ENCODE peak calls at places on chromosomes 6 and 20, in nine cellular contexts. M, A, N, L, Y, W, G, Z and I are unnamed samples.

GRCh38 chr6:25369450-25370086 is 90.4 kb downstream of the CARMIL1 start:
- DNase-seq in N (peak), A (peak), Y (no peak), L (no peak), M (peak), G (peak), W (no peak), Z (peak), I (peak)

GRCh38 chr6:87664943-87665342 is 37.1 kb downstream of the AKIRIN2 start:
- DNase-seq in Y (no peak), A (no peak), W (no peak), N (no peak), Z (no peak), G (no peak), M (no peak), L (no peak), I (no peak)

GRCh38 chr20:4483481-4483880 is 238.2 kb upstream of the PRND start:
- DNase-seq in N (no peak), A (no peak), M (no peak), G (peak), W (peak), L (peak), Y (no peak), Z (peak), I (no peak)

GRCh38 chr6:154766288-154766687 is 33.1 kb downstream of the SCAF8 start:
- DNase-seq in L (no peak), W (no peak), N (no peak), A (no peak), Z (peak), G (no peak), M (no peak), Y (no peak), I (no peak)

GRCh38 chr6:4371207-4371921 is 236.0 kb upstream of the ECI2 start:
- DNase-seq in M (no peak), W (peak), A (no peak), Y (no peak), L (peak), N (no peak), G (peak), Z (peak), I (no peak)

GRCh38 chr6:118693562-118693961 is 42.2 kb upstream of the CEP85L start:
- DNase-seq in Y (no peak), G (no peak), W (no peak), N (no peak), Z (no peak), L (no peak), A (no peak), M (no peak), I (no peak)

GRCh38 chr20:62134735-62135231 is 8.4 kb downstream of the PSMA7 start:
- DNase-seq in M (no peak), A (no peak), W (peak), N (no peak), G (peak), L (peak), Y (no peak), Z (peak), I (peak)

GRCh38 chr6:113695506-113695905 is 161.6 kb upstream of the MARCKS start:
- DNase-seq in L (peak), Z (peak), A (no peak), N (no peak), Y (no peak), M (no peak), W (no peak), G (peak), I (no peak)

GRCh38 chr6:93679836-93680235 is 260.5 kb upstream of the EPHA7 start:
- DNase-seq in W (no peak), L (no peak), N (no peak), G (peak), M (no peak), A (no peak), Y (no peak), Z (no peak), I (no peak)

GRCh38 chr6:151762817-151763216 is 44.7 kb upstream of the ESR1 start:
- DNase-seq in M (no peak), L (no peak), W (no peak), Y (no peak), N (no peak), G (no peak), Z (no peak), A (no peak), I (no peak)

GRCh38 chr6:42075159-42075838 is 25.0 kb downstream of the TAF8 start:
- DNase-seq in N (no peak), M (peak), G (peak), Y (peak), A (peak), W (peak), L (peak), Z (peak), I (peak)

GRCh38 chr6:108355890-108356289 is 61.0 kb downstream of the AFG1L start:
- DNase-seq in M (no peak), Z (no peak), N (no peak), Y (no peak), A (no peak), W (no peak), G (no peak), L (no peak), I (no peak)

GRCh38 chr6:88483424-88483823 is 317.3 kb upstream of the CNR1 start:
- DNase-seq in N (no peak), W (no peak), Z (no peak), A (no peak), M (no peak), L (no peak), Y (no peak), G (peak), I (no peak)

GRCh38 chr6:35213824-35214756 is at the start of gene SCUBE3:
- DNase-seq in A (no peak), W (peak), L (peak), M (no peak), Z (peak), Y (peak), G (peak), N (no peak), I (no peak)

GRCh38 chr6:161618816-161619454 is 345.1 kb upstream of the AGPAT4 start:
- DNase-seq in L (peak), W (peak), M (peak), N (peak), G (peak), A (peak), Z (peak), Y (peak), I (peak)

GRCh38 chr20:38345643-38346042 is 639 bp upstream of the LBP start:
- DNase-seq in Y (no peak), L (no peak), W (no peak), M (no peak), N (no peak), A (no peak), G (no peak), Z (no peak), I (peak)